ENCODE peak calls at places on chromosomes 13 and 19, in eight cellular contexts. B, S, R, T, O, E, P and K are unnamed samples.

GRCh38 chr19:44943801-44944249 is 1.8 kb downstream of the APOC4 start:
- DNase-seq in B (no peak), E (peak), R (no peak), T (no peak), S (peak), P (no peak), O (no peak), K (no peak)

GRCh38 chr19:49340069-49340864 is 5.1 kb downstream of the CD37 start:
- DNase-seq in T (peak), B (no peak), S (peak), P (peak), E (peak), O (no peak), R (no peak), K (peak)

GRCh38 chr13:42880241-42880640 is 98.9 kb downstream of the FAM216B start:
- DNase-seq in T (no peak), E (no peak), O (no peak), R (no peak), P (peak), S (no peak), B (no peak), K (no peak)

GRCh38 chr19:4604912-4605311 is 34.4 kb upstream of the TNFAIP8L1 start:
- DNase-seq in R (no peak), E (no peak), B (no peak), P (no peak), T (no peak), S (no peak), O (no peak), K (no peak)

GRCh38 chr19:42175952-42176648 is 41.4 kb downstream of the DEDD2 start:
- DNase-seq in P (peak), E (no peak), O (no peak), R (no peak), B (no peak), T (no peak), S (no peak), K (no peak)

GRCh38 chr19:9836021-9836420 is 903 bp downstream of the PIN1 start:
- DNase-seq in S (no peak), O (no peak), E (no peak), B (no peak), R (peak), P (peak), T (no peak), K (no peak)

GRCh38 chr19:19294914-19295313 is 21.8 kb upstream of the TM6SF2 start:
- DNase-seq in B (no peak), S (no peak), E (no peak), P (no peak), T (no peak), R (no peak), O (no peak), K (no peak)

GRCh38 chr19:30512748-30513389 is 140.7 kb downstream of the ZNF536 start:
- DNase-seq in R (no peak), E (no peak), O (no peak), T (no peak), B (no peak), P (no peak), S (no peak), K (no peak)

GRCh38 chr13:99353836-99354235 is 46.6 kb upstream of the GPR183 start:
- DNase-seq in R (peak), O (no peak), P (no peak), T (no peak), E (no peak), B (no peak), S (no peak), K (no peak)

GRCh38 chr19:20238025-20238623 is 71.1 kb downstream of the ZNF486 start:
- DNase-seq in O (peak), E (peak), T (peak), S (peak), B (peak), R (peak), P (peak), K (peak)

GRCh38 chr19:41225238-41226052 is 6.4 kb downstream of the AXL start:
- DNase-seq in E (no peak), P (peak), R (peak), T (peak), O (peak), B (no peak), S (no peak), K (no peak)

GRCh38 chr19:15934332-15935078 is at the start of gene CYP4F11:
- DNase-seq in P (no peak), B (no peak), E (no peak), T (no peak), R (no peak), S (peak), O (peak), K (no peak)

GRCh38 chr19:43570174-43570791 is 5.0 kb downstream of the XRCC1 start:
- DNase-seq in B (no peak), S (no peak), T (no peak), R (no peak), P (no peak), E (no peak), O (peak), K (no peak)

GRCh38 chr19:32324631-32325215 is 20.7 kb upstream of the ZNF507 start:
- DNase-seq in B (no peak), S (no peak), P (peak), R (no peak), E (no peak), T (no peak), O (no peak), K (no peak)

GRCh38 chr13:34416833-34417425 is 525.1 kb upstream of the NBEA start:
- DNase-seq in T (no peak), R (peak), S (no peak), P (peak), B (no peak), E (no peak), O (peak), K (no peak)

GRCh38 chr13:110879482-110879881 is 35.4 kb downstream of the ANKRD10 start:
- DNase-seq in E (no peak), T (no peak), B (no peak), O (no peak), S (no peak), P (no peak), R (no peak), K (no peak)

GRCh38 chr13:48780713-48781341 is 127.1 kb downstream of the CYSLTR2 start:
- DNase-seq in P (no peak), R (no peak), T (no peak), O (no peak), B (no peak), E (no peak), S (no peak), K (no peak)

GRCh38 chr13:48782429-48782840 is 128.7 kb downstream of the CYSLTR2 start:
- DNase-seq in E (no peak), R (no peak), P (no peak), S (no peak), T (no peak), B (no peak), O (no peak), K (no peak)

GRCh38 chr13:48783831-48784230 is 130.1 kb downstream of the CYSLTR2 start:
- DNase-seq in S (no peak), R (no peak), E (no peak), T (no peak), P (no peak), B (no peak), O (no peak), K (no peak)

GRCh38 chr13:48784906-48785555 is 131.3 kb downstream of the CYSLTR2 start:
- DNase-seq in O (no peak), R (no peak), E (no peak), B (no peak), T (no peak), S (no peak), P (no peak), K (no peak)

GRCh38 chr13:48783181-48783630 is 129.5 kb downstream of the CYSLTR2 start:
- DNase-seq in B (no peak), O (no peak), E (no peak), R (peak), P (peak), T (no peak), S (peak), K (no peak)
- TF ChIP-seq CTCF in B (no peak), O (no peak), E (no peak), R (peak), P (peak), T (no peak), S (no peak), K (no peak)

GRCh38 chr19:3524075-3524842 is 14.7 kb upstream of the TEKTIP1 start:
- DNase-seq in R (no peak), B (no peak), P (no peak), T (no peak), O (no peak), E (no peak), S (no peak), K (no peak)
- TF ChIP-seq CTCF in R (no peak), B (no peak), P (no peak), T (no peak), O (no peak), E (no peak), S (no peak), K (no peak)

GRCh38 chr13:112576768-112577167 is 11.2 kb downstream of the TUBGCP3 start:
- DNase-seq in S (no peak), E (no peak), B (no peak), R (no peak), P (no peak), O (no peak), T (no peak), K (no peak)

GRCh38 chr13:112575295-112575622 is 12.7 kb downstream of the TUBGCP3 start:
- DNase-seq in E (no peak), R (no peak), P (no peak), O (no peak), B (no peak), S (no peak), T (no peak), K (no peak)

GRCh38 chr13:112574476-112575294 is 13.3 kb downstream of the TUBGCP3 start:
- DNase-seq in O (no peak), T (no peak), B (no peak), E (no peak), P (no peak), R (no peak), S (peak), K (no peak)

GRCh38 chr13:112576191-112576590 is 11.8 kb downstream of the TUBGCP3 start:
- DNase-seq in T (no peak), O (no peak), B (no peak), R (no peak), E (no peak), S (no peak), P (no peak), K (no peak)

DNA sequence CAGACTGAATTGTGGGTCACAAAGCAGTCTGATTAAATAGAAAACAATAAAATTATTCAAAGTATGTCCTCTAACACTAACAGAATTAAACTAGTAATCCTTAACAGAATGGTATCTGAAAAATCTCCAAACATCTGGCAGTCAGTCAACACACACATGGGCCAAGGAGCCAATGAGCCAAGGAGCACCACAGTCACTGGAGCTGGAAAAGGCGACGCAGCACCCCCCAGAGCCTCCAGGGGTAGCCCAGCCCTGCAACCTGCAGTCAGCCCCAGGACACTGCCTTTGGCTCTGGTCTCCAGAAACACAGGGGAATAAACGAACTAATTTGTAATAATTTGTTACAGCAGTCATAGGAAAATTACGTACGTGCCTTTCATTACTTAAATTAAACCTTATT is 12.3 kb downstream of the TUBGCP3 start:
- DNase-seq in S (no peak), E (no peak), B (no peak), P (no peak), O (no peak), R (peak), T (no peak), K (no peak)
- TF ChIP-seq CTCF in S (no peak), E (no peak), B (no peak), P (no peak), O (no peak), R (peak), T (no peak), K (no peak)

GRCh38 chr19:1851581-1852293 is 3.5 kb upstream of the REXO1 start:
- DNase-seq in R (no peak), O (no peak), S (peak), P (no peak), E (peak), T (peak), B (peak), K (peak)
- TF ChIP-seq CTCF in R (no peak), O (no peak), S (no peak), P (no peak), E (no peak), T (no peak), B (no peak), K (no peak)

GRCh38 chr19:12047868-12048267 is 4.9 kb downstream of the ZNF878 start:
- DNase-seq in P (no peak), E (no peak), R (no peak), B (no peak), O (no peak), S (no peak), T (no peak), K (no peak)

GRCh38 chr19:12052057-12052570 is 647 bp downstream of the ZNF878 start:
- DNase-seq in P (no peak), R (peak), T (no peak), E (no peak), B (no peak), O (no peak), S (no peak), K (no peak)

GRCh38 chr19:12055784-12056183 is 3.0 kb upstream of the ZNF878 start:
- DNase-seq in E (no peak), O (peak), R (no peak), B (no peak), S (no peak), T (no peak), P (no peak), K (no peak)

DNA sequence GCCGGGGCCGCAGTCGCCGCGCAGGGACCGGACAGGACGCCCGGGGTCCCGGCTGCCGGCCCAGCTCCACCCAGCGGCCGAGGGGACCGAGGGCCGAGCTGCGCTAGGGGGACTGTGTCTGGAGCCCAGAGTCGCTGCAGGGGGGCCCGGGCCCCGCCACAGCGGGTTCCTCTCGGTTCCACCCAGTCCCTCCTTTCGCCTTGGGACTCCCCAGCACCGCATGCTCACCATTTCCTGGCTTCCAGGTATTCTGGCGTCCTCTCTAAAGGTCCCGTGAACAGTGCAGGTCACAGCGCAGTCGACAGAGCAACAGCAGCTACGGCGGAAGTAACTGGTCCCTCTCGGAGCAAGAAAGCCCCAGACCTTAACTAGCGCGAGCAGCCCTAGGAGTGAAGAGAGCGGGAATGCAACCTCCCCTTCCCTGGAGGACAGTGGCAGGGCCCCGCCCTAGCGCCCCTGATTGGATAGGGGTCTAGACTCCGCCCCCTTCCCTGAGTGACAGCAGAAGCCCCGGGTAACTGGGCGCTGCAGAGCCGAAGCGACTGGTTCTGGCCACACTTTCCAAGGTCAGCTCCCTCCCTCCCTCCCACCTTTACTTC is at the start of gene ZNF878:
- DNase-seq in S (peak), B (no peak), R (peak), O (no peak), T (peak), P (peak), E (peak), K (peak)
- TF ChIP-seq CTCF in S (no peak), B (no peak), R (no peak), O (no peak), T (no peak), P (peak), E (no peak), K (no peak)

GRCh38 chr19:1852294-1852646 is 4.0 kb upstream of the REXO1 start:
- DNase-seq in B (peak), S (no peak), P (no peak), E (no peak), O (no peak), R (no peak), T (peak), K (no peak)

GRCh38 chr19:1849132-1849474 is 820 bp upstream of the REXO1 start:
- DNase-seq in O (no peak), T (no peak), P (no peak), S (no peak), E (no peak), R (no peak), B (no peak), K (no peak)

GRCh38 chr19:1852729-1853128 is 4.4 kb upstream of the REXO1 start:
- DNase-seq in B (peak), O (no peak), T (no peak), R (no peak), P (no peak), S (no peak), E (no peak), K (no peak)

GRCh38 chr19:1849999-1850398 is 1.7 kb upstream of the REXO1 start:
- DNase-seq in E (no peak), R (no peak), B (no peak), T (no peak), P (no peak), O (no peak), S (no peak), K (no peak)

GRCh38 chr19:1850809-1851544 is 2.7 kb upstream of the REXO1 start:
- DNase-seq in S (no peak), E (no peak), T (no peak), B (no peak), P (no peak), R (no peak), O (no peak), K (no peak)
- TF ChIP-seq CTCF in S (no peak), E (no peak), T (no peak), B (no peak), P (no peak), R (peak), O (no peak), K (no peak)

DNA sequence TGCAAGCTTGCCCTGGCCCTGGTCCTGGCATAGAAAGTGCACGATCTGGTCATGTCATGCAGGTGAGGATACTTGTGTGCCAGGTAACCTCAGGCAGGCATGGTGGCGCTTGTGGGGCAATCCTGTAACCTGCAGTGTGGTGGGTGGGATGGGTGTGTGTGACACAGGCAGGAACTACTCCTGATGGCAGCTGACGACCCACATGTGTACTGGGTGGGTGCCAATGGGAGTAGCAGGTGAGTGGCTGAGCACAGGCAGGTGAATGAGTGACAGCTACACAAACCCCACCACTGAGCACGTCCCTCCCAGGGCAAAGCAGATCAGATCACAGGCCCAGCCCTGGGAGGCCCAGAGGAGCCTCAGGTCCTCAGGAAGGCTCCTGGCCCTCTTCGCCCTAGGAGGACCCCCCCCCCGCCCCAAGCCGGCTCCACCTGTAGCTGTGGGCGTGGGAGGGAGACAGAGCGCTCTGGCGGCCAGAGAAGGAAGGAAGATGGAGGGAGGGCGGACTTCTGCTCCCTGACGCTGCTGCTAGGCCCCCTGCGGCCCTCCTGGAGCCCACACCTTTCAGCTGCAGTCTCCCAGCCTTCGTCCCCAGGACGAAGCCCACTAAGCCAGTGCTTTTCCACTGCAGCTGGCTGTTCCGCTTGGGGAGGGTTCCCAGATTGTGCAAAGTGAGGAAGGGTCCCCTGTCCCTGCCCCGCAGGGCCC is 1.3 kb upstream of the ZNF181 start:
- DNase-seq in O (no peak), E (no peak), R (no peak), S (no peak), B (no peak), T (no peak), P (no peak), K (no peak)
- TF ChIP-seq CTCF in O (no peak), E (no peak), R (no peak), S (no peak), B (no peak), T (no peak), P (no peak), K (no peak)

DNA sequence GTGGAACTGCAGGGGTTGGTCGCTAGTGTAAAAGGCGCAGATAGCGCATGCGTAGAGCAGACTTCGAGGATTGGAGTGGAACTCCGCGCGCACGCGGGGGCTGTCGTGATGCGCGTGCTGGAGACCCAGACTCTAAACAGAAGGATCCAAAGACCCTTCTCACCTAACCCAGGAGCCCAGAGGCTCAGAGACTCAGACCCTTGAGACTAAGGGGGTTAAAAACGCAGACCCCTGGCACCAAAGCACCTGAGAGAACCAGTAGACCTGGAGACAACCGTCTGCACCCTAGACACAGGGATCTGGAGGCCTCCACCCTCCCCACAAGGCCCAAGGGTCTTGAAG is 567 bp upstream of the CTU1 start:
- DNase-seq in B (no peak), S (no peak), P (no peak), O (no peak), R (no peak), E (no peak), T (no peak), K (no peak)
- TF ChIP-seq CTCF in B (no peak), S (no peak), P (no peak), O (no peak), R (no peak), E (no peak), T (no peak), K (no peak)

GRCh38 chr19:10861118-10861651 is 10.2 kb upstream of the CARM1 start:
- DNase-seq in T (peak), R (no peak), E (no peak), O (no peak), P (peak), B (peak), S (peak), K (no peak)
- TF ChIP-seq CTCF in T (peak), R (peak), E (no peak), O (peak), P (peak), B (peak), S (no peak), K (peak)

GRCh38 chr19:17677002-17677401 is 11.2 kb downstream of the UNC13A start:
- DNase-seq in O (no peak), P (no peak), S (no peak), R (no peak), B (no peak), T (no peak), E (no peak), K (no peak)
- TF ChIP-seq CTCF in O (peak), P (peak), S (no peak), R (peak), B (no peak), T (no peak), E (no peak), K (no peak)